ENCODE peak calls at places on chromosomes 13 and 19, in four cellular contexts. One of them, this sample, is unnamed.
A peak's percentile ranks its signal among the peaks of the same experiment; 100 is the strongest.

GRCh38 chr19:572891-573825 is 762 bp downstream of the BSG start:
- DNase-seq in HCT116: no peak
- DNase-seq in K562: no peak
- DNase-seq in HepG2: no peak
- DNase-seq in this sample: no peak

GRCh38 chr13:44305845-44306244 is 67.8 kb upstream of the SERP2 start:
- DNase-seq in HCT116: no peak
- DNase-seq in K562: no peak
- DNase-seq in HepG2: no peak
- DNase-seq in this sample: no peak

GRCh38 chr19:19466201-19466600 is 49.1 kb downstream of the TSSK6 start:
- DNase-seq in HCT116: no peak
- DNase-seq in K562: no peak
- DNase-seq in HepG2: no peak
- DNase-seq in this sample: no peak

GRCh38 chr13:43744630-43745029 is 42.1 kb downstream of the ENOX1 start:
- DNase-seq in HCT116: no peak
- DNase-seq in K562: no peak
- DNase-seq in HepG2: no peak
- DNase-seq in this sample: no peak

GRCh38 chr13:50387124-50387581 is 371.9 kb downstream of the KCNRG start:
- DNase-seq in HCT116: no peak
- DNase-seq in K562: peak; percentile 23
- DNase-seq in HepG2: peak; percentile 25
- DNase-seq in this sample: no peak

GRCh38 chr13:100608906-100609305 is 20.3 kb upstream of the GGACT start:
- DNase-seq in HCT116: no peak
- DNase-seq in K562: peak; percentile 67
- DNase-seq in HepG2: no peak
- DNase-seq in this sample: no peak

GRCh38 chr19:50994129-50994528 is 7.3 kb downstream of the KLK8 start:
- DNase-seq in HCT116: no peak
- DNase-seq in K562: peak; percentile 70
- DNase-seq in HepG2: no peak
- DNase-seq in this sample: no peak

GRCh38 chr19:34991542-34992333 is 8.4 kb upstream of the GRAMD1A start:
- DNase-seq in HCT116: no peak
- DNase-seq in K562: no peak
- DNase-seq in HepG2: no peak
- DNase-seq in this sample: no peak

GRCh38 chr19:46970815-46971214 is 48.8 kb upstream of the NPAS1 start:
- DNase-seq in HCT116: peak; percentile 48
- DNase-seq in K562: no peak
- DNase-seq in HepG2: no peak
- DNase-seq in this sample: peak; percentile 50

GRCh38 chr13:114119196-114119595 is 13.2 kb downstream of the RASA3 start:
- DNase-seq in HCT116: no peak
- DNase-seq in K562: no peak
- DNase-seq in HepG2: peak; percentile 30
- DNase-seq in this sample: no peak

GRCh38 chr13:109145631-109146030 is 516.2 kb downstream of the MYO16 start:
- DNase-seq in HCT116: peak; percentile 58
- DNase-seq in K562: peak; percentile 13
- DNase-seq in HepG2: peak; percentile 13
- DNase-seq in this sample: peak; percentile 46

GRCh38 chr13:34682406-34682805 is 259.7 kb upstream of the NBEA start:
- DNase-seq in HCT116: no peak
- DNase-seq in K562: no peak
- DNase-seq in HepG2: no peak
- DNase-seq in this sample: no peak

GRCh38 chr19:53076984-53077383 is 26.2 kb downstream of the ZNF160 start:
- DNase-seq in HCT116: no peak
- DNase-seq in K562: no peak
- DNase-seq in HepG2: peak; percentile 14
- DNase-seq in this sample: no peak

GRCh38 chr13:49538404-49538803 is 42.7 kb downstream of the PHF11 start:
- DNase-seq in HCT116: no peak
- DNase-seq in K562: no peak
- DNase-seq in HepG2: no peak
- DNase-seq in this sample: no peak

GRCh38 chr13:98974053-98974452 is 3.8 kb downstream of the DOCK9 start:
- DNase-seq in HCT116: no peak
- DNase-seq in K562: no peak
- DNase-seq in HepG2: no peak
- DNase-seq in this sample: no peak

GRCh38 chr13:76286178-76286577 is 600.0 kb downstream of the KCTD12 start:
- DNase-seq in HCT116: no peak
- DNase-seq in K562: no peak
- DNase-seq in HepG2: no peak
- DNase-seq in this sample: no peak

GRCh38 chr13:47087841-47088240 is 191.0 kb upstream of the HTR2A start:
- DNase-seq in HCT116: no peak
- DNase-seq in K562: no peak
- DNase-seq in HepG2: no peak
- DNase-seq in this sample: no peak

GRCh38 chr19:6126335-6126974 is 9.0 kb upstream of the ACSBG2 start:
- DNase-seq in HCT116: peak; percentile 91
- DNase-seq in K562: peak; percentile 70
- DNase-seq in HepG2: peak; percentile 67
- DNase-seq in this sample: peak; percentile 46
- TF ChIP-seq TCF7L2 in HCT116: no peak
- TF ChIP-seq TCF7L2 in K562: no peak
- TF ChIP-seq TCF7L2 in HepG2: no peak
- TF ChIP-seq TCF7L2 in this sample: no peak

DNA sequence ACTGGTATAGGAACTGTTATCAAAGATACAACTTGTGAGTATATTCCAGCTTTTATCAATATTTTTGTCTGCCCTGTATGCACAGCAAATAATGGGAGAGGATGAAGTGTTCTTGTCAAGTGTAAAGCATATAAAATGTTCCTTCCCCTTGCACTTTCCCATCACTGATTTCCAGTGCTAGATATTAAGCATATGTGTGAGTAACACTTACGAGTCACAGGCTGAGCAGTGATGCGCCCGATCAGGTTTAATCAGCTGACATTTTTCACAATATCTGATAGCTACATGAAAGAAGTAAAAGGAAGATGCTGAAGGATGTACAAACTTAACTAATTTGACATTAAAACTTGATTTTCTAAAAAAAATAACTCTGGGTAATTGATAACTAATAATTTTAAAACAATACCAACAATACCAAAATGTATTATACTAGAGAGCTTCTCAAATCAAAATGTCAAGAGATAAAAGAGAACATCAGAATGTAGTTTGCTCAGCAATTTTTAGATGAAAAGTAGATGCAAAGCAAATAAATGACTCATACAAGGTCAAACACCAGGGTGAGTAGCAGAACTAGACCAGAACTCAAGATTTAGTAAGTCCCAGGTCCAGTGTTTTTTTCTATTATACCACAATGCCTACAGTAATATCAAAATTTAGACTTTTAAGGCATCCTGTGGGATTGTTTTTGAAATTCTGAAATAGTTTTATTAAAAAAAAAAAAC is 56.4 kb downstream of the ZDHHC20 start:
- DNase-seq in HCT116: peak; percentile 22
- DNase-seq in K562: no peak
- DNase-seq in HepG2: peak; percentile 67
- DNase-seq in this sample: no peak
- TF ChIP-seq TCF7L2 in HCT116: no peak
- TF ChIP-seq TCF7L2 in K562: no peak
- TF ChIP-seq TCF7L2 in HepG2: no peak
- TF ChIP-seq TCF7L2 in this sample: no peak

DNA sequence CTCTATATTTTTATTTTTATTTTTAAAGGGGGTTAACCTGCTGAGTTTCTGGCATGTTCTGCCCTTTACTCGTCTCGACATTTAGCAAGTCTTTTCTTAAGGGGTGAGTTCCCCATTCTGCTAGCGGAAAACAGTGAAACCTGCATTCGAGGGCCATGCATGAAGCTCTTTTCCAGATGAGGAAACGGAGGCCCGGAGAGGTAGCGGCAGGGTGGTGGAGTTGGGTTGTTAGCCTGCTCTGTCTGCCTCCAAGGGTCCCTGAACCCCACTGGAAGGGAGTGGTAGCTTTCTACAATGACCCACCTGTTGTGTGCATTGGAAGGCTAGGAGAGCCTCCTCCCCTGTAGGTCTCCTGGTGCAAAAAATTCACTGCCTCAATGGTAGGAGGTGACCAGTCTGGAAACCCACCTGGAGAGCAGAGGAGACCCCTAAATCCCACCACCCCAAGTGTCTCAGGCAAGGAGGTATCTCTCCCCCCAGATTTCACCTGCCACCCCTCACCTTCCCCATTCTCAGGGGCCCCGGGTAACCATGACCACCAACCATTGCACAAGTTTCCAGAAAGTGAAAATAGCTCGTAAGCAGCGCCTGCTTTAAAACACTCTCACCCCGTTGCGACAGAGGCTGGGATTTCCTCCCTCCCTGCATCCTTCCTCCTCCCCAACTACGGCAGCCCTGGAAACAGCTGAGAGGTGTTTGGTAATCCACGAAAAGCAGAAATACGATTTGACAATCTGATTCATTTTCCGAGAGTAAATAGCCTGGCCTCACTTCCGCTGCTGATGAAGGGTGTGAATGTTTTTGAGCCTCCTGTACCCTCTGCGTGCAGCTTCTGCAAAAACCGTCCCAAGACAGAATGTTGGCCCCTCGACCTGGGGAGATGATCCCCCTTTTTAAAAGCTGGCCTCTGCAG is 3.5 kb downstream of the KLF2 start:
- DNase-seq in HCT116: no peak
- DNase-seq in K562: no peak
- DNase-seq in HepG2: no peak
- DNase-seq in this sample: no peak
- TF ChIP-seq TCF7L2 in HCT116: no peak
- TF ChIP-seq TCF7L2 in K562: no peak
- TF ChIP-seq TCF7L2 in HepG2: no peak
- TF ChIP-seq TCF7L2 in this sample: no peak

GRCh38 chr19:11422163-11423068 is 3.3 kb upstream of the RGL3 start:
- DNase-seq in HCT116: no peak
- DNase-seq in K562: no peak
- DNase-seq in HepG2: no peak
- DNase-seq in this sample: no peak
- TF ChIP-seq TCF7L2 in HCT116: no peak
- TF ChIP-seq TCF7L2 in K562: no peak
- TF ChIP-seq TCF7L2 in HepG2: no peak
- TF ChIP-seq TCF7L2 in this sample: no peak

GRCh38 chr19:41990028-41990427 is 4.0 kb downstream of the ATP1A3 start:
- DNase-seq in HCT116: no peak
- DNase-seq in K562: no peak
- DNase-seq in HepG2: no peak
- DNase-seq in this sample: no peak
- TF ChIP-seq TCF7L2 in HCT116: no peak
- TF ChIP-seq TCF7L2 in K562: no peak
- TF ChIP-seq TCF7L2 in HepG2: no peak
- TF ChIP-seq TCF7L2 in this sample: no peak

DNA sequence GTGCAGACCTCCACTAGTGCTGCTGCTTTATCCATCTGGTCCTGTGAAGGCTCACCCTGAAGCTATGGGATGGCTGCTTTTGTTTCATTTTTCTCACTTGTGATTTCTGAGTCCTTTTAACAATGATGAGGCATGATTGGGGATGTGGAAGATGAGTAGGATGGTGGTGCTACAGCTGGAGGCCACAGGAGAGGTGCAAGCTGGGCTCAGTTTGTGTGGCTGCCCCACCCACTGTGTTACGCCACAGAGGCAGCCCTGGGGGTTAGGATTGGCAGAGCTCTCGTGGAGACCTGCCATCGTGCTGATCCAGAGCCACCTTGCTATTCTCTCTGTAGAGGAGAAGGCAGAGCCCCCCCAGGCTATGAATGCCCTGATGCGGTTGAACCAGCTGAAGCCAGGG is 19.6 kb upstream of the QTRT1 start:
- DNase-seq in HCT116: no peak
- DNase-seq in K562: no peak
- DNase-seq in HepG2: no peak
- DNase-seq in this sample: no peak
- TF ChIP-seq TCF7L2 in HCT116: no peak
- TF ChIP-seq TCF7L2 in K562: no peak
- TF ChIP-seq TCF7L2 in HepG2: no peak
- TF ChIP-seq TCF7L2 in this sample: no peak